ENCODE peak calls at places on chromosome 12, in six cellular contexts. A is astrocyte of the spinal cord, P is right atrium auricular region, X is AG10803, T is neuronal stem cell, C is astrocyte of the cerebellum. F is an unnamed sample.

GRCh38 chr12:1859643-1860042 is 39.3 kb downstream of the LRTM2 start:
- DNase-seq in A (no peak), P (no peak), X (no peak), T (no peak), C (no peak), F (no peak)

GRCh38 chr12:100584261-100584660 is 10.8 kb downstream of the GAS2L3 start:
- DNase-seq in A (no peak), P (no peak), X (no peak), T (no peak), C (no peak), F (no peak)

GRCh38 chr12:4866288-4866687 is 43.4 kb upstream of the KCNA1 start:
- DNase-seq in A (no peak), P (no peak), X (no peak), T (no peak), C (no peak), F (no peak)

GRCh38 chr12:11347810-11348209 is 37.6 kb upstream of the PRB4 start:
- DNase-seq in A (no peak), P (no peak), X (no peak), T (no peak), C (no peak), F (no peak)

GRCh38 chr12:80472912-80473500 is 29.0 kb downstream of the PTPRQ start:
- DNase-seq in A (peak), P (no peak), X (peak), T (peak), C (peak), F (peak)

GRCh38 chr12:102891756-102892155 is 25.3 kb downstream of the PAH start:
- DNase-seq in A (no peak), P (no peak), X (no peak), T (peak), C (no peak), F (no peak)

GRCh38 chr12:116559330-116560080 is at the start of gene MAP1LC3B2:
- DNase-seq in A (peak), P (no peak), X (peak), T (no peak), C (peak), F (peak)

GRCh38 chr12:2248901-2249381 is 196.2 kb downstream of the CACNA1C start:
- DNase-seq in A (no peak), P (no peak), X (peak), T (no peak), C (no peak), F (no peak)

GRCh38 chr12:58537278-58537677 is 383.0 kb downstream of the LRIG3 start:
- DNase-seq in A (peak), P (no peak), X (peak), T (no peak), C (no peak), F (peak)

GRCh38 chr12:27528788-27529187 is 4.8 kb downstream of the PPFIBP1 start:
- DNase-seq in A (peak), P (no peak), X (no peak), T (no peak), C (no peak), F (no peak)

GRCh38 chr12:61894168-61894567 is 366.0 kb upstream of the USP15 start:
- DNase-seq in A (no peak), P (no peak), X (no peak), T (no peak), C (no peak), F (no peak)

GRCh38 chr12:2456813-2457186 is 338.0 kb upstream of the FKBP4 start:
- DNase-seq in A (no peak), P (no peak), X (no peak), T (no peak), C (no peak), F (no peak)

GRCh38 chr12:27602516-27602915 is 78.5 kb downstream of the PPFIBP1 start:
- DNase-seq in A (no peak), P (no peak), X (peak), T (no peak), C (no peak), F (no peak)

GRCh38 chr12:69657376-69658137 is 41.5 kb downstream of the BEST3 start:
- DNase-seq in A (peak), P (peak), X (peak), T (no peak), C (no peak), F (no peak)

GRCh38 chr12:81573228-81573627 is 185.9 kb downstream of the PPFIA2 start:
- DNase-seq in A (peak), P (no peak), X (peak), T (no peak), C (peak), F (peak)

GRCh38 chr12:53709671-53710070 is 17.6 kb downstream of the CALCOCO1 start:
- DNase-seq in A (no peak), P (no peak), X (peak), T (no peak), C (no peak), F (no peak)

GRCh38 chr12:79534029-79534867 is 156.5 kb downstream of the PAWR start:
- DNase-seq in A (no peak), P (no peak), X (peak), T (no peak), C (no peak), F (no peak)

GRCh38 chr12:2593045-2593444 is 201.7 kb upstream of the FKBP4 start:
- DNase-seq in A (no peak), P (no peak), X (no peak), T (no peak), C (no peak), F (no peak)

GRCh38 chr12:100174506-100174905 is 26.1 kb upstream of the ACTR6 start:
- DNase-seq in A (no peak), P (no peak), X (no peak), T (no peak), C (no peak), F (no peak)

GRCh38 chr12:27429606-27430005 is 16.9 kb upstream of the SMCO2 start:
- DNase-seq in A (no peak), P (no peak), X (peak), T (no peak), C (no peak), F (no peak)

GRCh38 chr12:65585648-65586420 is 238.4 kb upstream of the HMGA2 start:
- DNase-seq in A (no peak), P (no peak), X (no peak), T (no peak), C (no peak), F (no peak)

GRCh38 chr12:53950789-53951576 is 3.7 kb upstream of the HOXC12 start:
- DNase-seq in A (no peak), P (no peak), X (no peak), T (no peak), C (no peak), F (no peak)

GRCh38 chr12:49979061-49979586 is 6.4 kb downstream of the AQP6 start:
- DNase-seq in A (no peak), P (no peak), X (no peak), T (no peak), C (no peak), F (no peak)

GRCh38 chr12:20798561-20798960 is 11.9 kb upstream of the SLCO1B3 start:
- DNase-seq in A (peak), P (no peak), X (no peak), T (no peak), C (peak), F (no peak)

GRCh38 chr12:10634427-10634826 is 21.0 kb upstream of the MAGOHB start:
- DNase-seq in A (peak), P (no peak), X (peak), T (no peak), C (no peak), F (peak)

GRCh38 chr12:3743803-3744202 is 9.1 kb downstream of the CRACR2A start:
- DNase-seq in A (peak), P (no peak), X (peak), T (no peak), C (no peak), F (no peak)

GRCh38 chr12:7099290-7099996 is 7.2 kb upstream of the C1R start:
- DNase-seq in A (no peak), P (no peak), X (no peak), T (no peak), C (no peak), F (no peak)

GRCh38 chr12:95805864-95806669 is 15.5 kb upstream of the NTN4 start:
- DNase-seq in A (peak), P (peak), X (peak), T (no peak), C (peak), F (peak)

GRCh38 chr12:98738539-98738938 is 93.4 kb downstream of the APAF1 start:
- DNase-seq in A (no peak), P (no peak), X (no peak), T (no peak), C (no peak), F (no peak)

GRCh38 chr12:4215862-4216541 is 57.6 kb upstream of the CCND2 start:
- DNase-seq in A (no peak), P (no peak), X (no peak), T (no peak), C (no peak), F (no peak)

GRCh38 chr12:79448816-79449215 is 241.9 kb downstream of the PAWR start:
- DNase-seq in A (no peak), P (no peak), X (no peak), T (no peak), C (no peak), F (no peak)

GRCh38 chr12:5262450-5262849 is 169.5 kb upstream of the NTF3 start:
- DNase-seq in A (peak), P (no peak), X (peak), T (no peak), C (peak), F (no peak)

GRCh38 chr12:46064548-46064947 is 74.2 kb upstream of the SCAF11 start:
- DNase-seq in A (no peak), P (no peak), X (no peak), T (no peak), C (no peak), F (no peak)

GRCh38 chr12:58346032-58346632 is 404.8 kb downstream of the ATP23 start:
- DNase-seq in A (peak), P (no peak), X (peak), T (peak), C (peak), F (no peak)

GRCh38 chr12:108117163-108117849 is 11.8 kb upstream of the WSCD2 start:
- DNase-seq in A (no peak), P (no peak), X (no peak), T (no peak), C (no peak), F (no peak)

GRCh38 chr12:64682572-64683277 is 72.4 kb downstream of the RASSF3 start:
- DNase-seq in A (peak), P (peak), X (peak), T (peak), C (peak), F (peak)

GRCh38 chr12:70430400-70430799 is 64.3 kb downstream of the KCNMB4 start:
- DNase-seq in A (no peak), P (no peak), X (no peak), T (no peak), C (no peak), F (no peak)

GRCh38 chr12:120625557-120626419 is 14.6 kb upstream of the CABP1 start:
- DNase-seq in A (no peak), P (no peak), X (no peak), T (no peak), C (no peak), F (no peak)

GRCh38 chr12:13896063-13896626 is 85.3 kb downstream of the GRIN2B start:
- DNase-seq in A (no peak), P (no peak), X (no peak), T (no peak), C (no peak), F (no peak)

GRCh38 chr12:116964740-116965090 is 54.0 kb downstream of the FBXW8 start:
- DNase-seq in A (no peak), P (no peak), X (no peak), T (no peak), C (no peak), F (no peak)

DNA sequence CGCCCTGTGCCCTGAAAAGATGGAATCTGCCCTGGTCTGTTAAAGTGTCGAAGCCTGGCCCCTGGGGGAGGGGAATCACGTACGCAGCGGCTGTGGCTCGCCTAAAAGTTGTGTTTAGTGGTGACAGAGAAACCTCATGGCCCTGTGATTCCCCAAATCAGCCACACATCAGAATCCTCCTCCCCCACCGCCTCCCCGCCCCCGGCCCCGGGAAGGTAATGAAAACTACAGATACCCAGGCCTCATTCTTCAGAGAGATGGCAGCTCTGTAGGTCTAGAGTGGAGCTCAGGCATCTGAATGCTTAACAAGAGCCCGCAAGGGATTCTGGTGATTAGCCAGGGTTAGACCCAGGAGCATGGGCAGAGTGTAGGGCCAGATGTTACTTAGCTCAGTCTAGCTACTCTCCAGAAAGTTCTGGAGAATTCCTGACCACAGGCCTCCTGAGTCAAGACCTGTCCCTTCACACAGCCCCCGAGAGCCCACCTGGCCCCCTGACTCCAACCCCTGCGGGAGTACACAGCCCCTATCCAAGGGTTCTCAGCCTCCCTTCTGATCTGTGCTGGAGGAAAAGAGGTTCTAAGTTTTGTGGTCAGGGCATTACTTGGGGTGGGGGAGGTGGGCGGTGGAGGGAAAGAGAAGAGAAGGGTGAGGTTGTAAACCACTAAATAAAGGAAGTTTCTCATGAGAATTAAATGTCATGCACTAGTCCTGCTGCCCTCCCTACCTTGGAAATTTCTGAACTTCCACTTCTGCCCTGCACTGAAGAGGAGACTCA is 114.8 kb downstream of the PLXNC1 start:
- DNase-seq in A (no peak), P (no peak), X (no peak), T (no peak), C (no peak), F (no peak)
- H3K4me3 ChIP-seq in A (no peak), P (peak), X (peak), T (no peak), C (no peak), F (peak)

GRCh38 chr12:22356231-22356630 is 21.7 kb upstream of the ST8SIA1 start:
- DNase-seq in A (no peak), P (no peak), X (no peak), T (no peak), C (no peak), F (no peak)
- H3K4me3 ChIP-seq in A (no peak), P (no peak), X (no peak), T (no peak), C (no peak), F (no peak)

DNA sequence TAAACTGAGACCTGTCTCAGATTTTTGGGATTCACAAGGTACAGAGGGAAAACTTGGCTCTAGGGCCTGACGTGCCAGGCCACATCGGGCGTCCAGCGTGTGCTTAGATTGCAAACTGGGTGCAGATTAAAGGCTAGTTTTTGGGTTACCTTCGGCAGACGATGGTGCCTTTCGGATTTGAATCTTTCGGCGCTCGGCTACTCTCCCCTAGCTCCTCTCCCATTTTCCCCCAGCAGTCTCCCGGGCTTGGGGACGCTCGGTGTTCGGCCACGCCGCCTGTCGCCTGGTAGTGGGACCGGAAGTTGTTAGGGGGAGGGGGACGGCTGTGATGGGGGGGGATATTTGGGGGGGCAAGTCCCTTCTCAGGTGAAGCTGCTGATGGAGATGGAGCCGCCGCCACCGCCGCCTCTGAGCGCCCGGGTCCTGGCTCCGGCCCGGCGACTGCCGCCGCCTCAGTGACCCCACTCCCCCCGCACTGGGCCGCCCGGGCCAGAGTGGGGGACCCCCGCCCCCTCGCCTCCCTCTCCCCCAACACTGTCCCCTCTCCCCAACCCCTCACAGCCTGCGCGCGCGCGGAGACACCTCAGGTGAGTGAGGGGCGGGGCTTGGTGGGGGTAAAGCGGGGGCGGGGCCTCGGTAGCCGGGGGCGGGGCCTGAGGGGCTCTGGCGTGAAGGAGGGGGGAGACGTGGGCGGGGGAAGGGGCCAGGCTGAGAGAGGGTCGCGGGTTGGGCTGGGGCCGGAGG is 10.2 kb downstream of the SUOX start:
- DNase-seq in A (peak), P (peak), X (peak), T (peak), C (peak), F (no peak)
- H3K4me3 ChIP-seq in A (peak), P (peak), X (peak), T (peak), C (peak), F (peak)

GRCh38 chr12:110502449-110502738 is 263 bp downstream of the RAD9B start:
- DNase-seq in A (no peak), P (no peak), X (no peak), T (no peak), C (no peak), F (no peak)
- H3K4me3 ChIP-seq in A (peak), P (peak), X (peak), T (peak), C (peak), F (peak)

GRCh38 chr12:128267651-128268347 is 829 bp downstream of the TMEM132C start:
- DNase-seq in A (no peak), P (no peak), X (no peak), T (no peak), C (no peak), F (no peak)
- H3K4me3 ChIP-seq in A (peak), P (peak), X (no peak), T (peak), C (no peak), F (no peak)

DNA sequence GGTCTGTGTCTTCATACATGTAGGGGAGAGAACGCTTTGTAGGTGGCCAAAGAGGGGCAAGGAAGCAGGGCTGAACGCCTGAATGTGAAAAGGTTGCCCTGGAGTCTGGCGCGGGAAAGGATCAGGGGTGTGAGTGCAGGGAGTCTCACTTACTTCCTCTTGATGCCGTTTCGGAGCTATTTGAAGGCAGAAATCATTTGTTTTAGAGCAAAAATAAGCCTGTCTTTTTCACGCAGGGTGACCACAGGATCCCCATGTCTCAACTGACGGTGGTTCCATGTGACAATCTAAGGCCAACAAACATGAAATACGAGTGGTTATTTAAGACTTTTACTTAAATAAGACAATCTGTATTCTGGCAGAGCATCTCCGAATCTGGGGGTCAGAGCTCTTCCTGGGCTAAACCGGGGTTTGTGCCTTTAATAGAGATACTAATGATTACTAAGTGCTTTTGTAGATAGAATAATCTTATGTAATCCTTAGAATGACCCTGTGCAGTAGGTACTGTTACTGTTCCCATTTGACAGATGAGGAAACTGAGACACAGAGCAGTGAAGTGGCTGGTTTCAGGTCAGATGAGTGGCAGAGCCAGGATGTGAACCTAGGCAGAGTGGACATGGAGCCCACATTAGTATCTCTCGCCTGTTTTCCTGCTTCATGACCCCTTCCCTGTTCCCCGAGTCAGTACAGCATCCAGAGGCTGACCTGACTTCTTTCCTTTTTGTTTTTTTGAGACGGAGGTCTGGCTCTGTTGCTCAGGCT is 1.9 kb downstream of the BRI3BP start:
- DNase-seq in A (no peak), P (no peak), X (no peak), T (no peak), C (no peak), F (no peak)
- H3K4me3 ChIP-seq in A (no peak), P (no peak), X (no peak), T (peak), C (no peak), F (no peak)

GRCh38 chr12:123479442-123480180 is 21.7 kb downstream of the SNRNP35 start:
- DNase-seq in A (no peak), P (no peak), X (no peak), T (no peak), C (no peak), F (no peak)
- H3K4me3 ChIP-seq in A (no peak), P (no peak), X (no peak), T (no peak), C (no peak), F (no peak)

GRCh38 chr12:113063396-113064350 is 7.1 kb downstream of the DTX1 start:
- DNase-seq in A (no peak), P (no peak), X (no peak), T (no peak), C (no peak), F (no peak)

GRCh38 chr12:113061061-113061694 is 4.6 kb downstream of the DTX1 start:
- DNase-seq in A (no peak), P (no peak), X (no peak), T (no peak), C (no peak), F (no peak)

GRCh38 chr12:113064395-113065125 is 8.0 kb downstream of the DTX1 start:
- DNase-seq in A (no peak), P (no peak), X (no peak), T (no peak), C (no peak), F (no peak)

GRCh38 chr12:113060336-113060960 is 3.9 kb downstream of the DTX1 start:
- DNase-seq in A (no peak), P (no peak), X (no peak), T (no peak), C (no peak), F (no peak)

GRCh38 chr12:113062502-113063395 is 6.2 kb downstream of the DTX1 start:
- DNase-seq in A (peak), P (no peak), X (no peak), T (peak), C (no peak), F (no peak)
- H3K4me3 ChIP-seq in A (no peak), P (no peak), X (no peak), T (no peak), C (no peak), F (no peak)